ENCODE peak calls at places on chromosomes 5 and 9, in ten cellular contexts. One of them, this sample, is unnamed.

GRCh38 chr5:141814064-141814982 is 63.9 kb downstream of the PCDH1 start:
- DNase-seq in B cell: no peak
- DNase-seq in spleen: peak; percentile 84
- DNase-seq in activated B cell treated with CpG ODN at 0.5 μM for 24 hours: peak; percentile 17
- DNase-seq in IMR-90: no peak
- DNase-seq in HCT116: peak; percentile 36
- DNase-seq in cardiac fibroblast: peak; percentile 35
- DNase-seq in PC-3: peak; percentile 64
- DNase-seq in GM20000: peak; percentile 70
- DNase-seq in fibroblast of villous mesenchyme: peak; percentile 11
- DNase-seq in this sample: no peak

GRCh38 chr9:93124793-93125192 is 9.3 kb downstream of the NINJ1 start:
- DNase-seq in B cell: no peak
- DNase-seq in spleen: peak; percentile 75
- DNase-seq in activated B cell treated with CpG ODN at 0.5 μM for 24 hours: peak; percentile 11
- DNase-seq in IMR-90: no peak
- DNase-seq in HCT116: no peak
- DNase-seq in cardiac fibroblast: no peak
- DNase-seq in PC-3: no peak
- DNase-seq in GM20000: no peak
- DNase-seq in fibroblast of villous mesenchyme: no peak
- DNase-seq in this sample: no peak

GRCh38 chr9:80040457-80040856 is 468.7 kb downstream of the TLE4 start:
- DNase-seq in B cell: no peak
- DNase-seq in spleen: no peak
- DNase-seq in activated B cell treated with CpG ODN at 0.5 μM for 24 hours: no peak
- DNase-seq in IMR-90: no peak
- DNase-seq in HCT116: no peak
- DNase-seq in cardiac fibroblast: no peak
- DNase-seq in PC-3: no peak
- DNase-seq in GM20000: no peak
- DNase-seq in fibroblast of villous mesenchyme: no peak
- DNase-seq in this sample: no peak

GRCh38 chr9:129383415-129384088 is 205.5 kb upstream of the IER5L start:
- DNase-seq in B cell: peak; percentile 88
- DNase-seq in spleen: peak; percentile 96
- DNase-seq in activated B cell treated with CpG ODN at 0.5 μM for 24 hours: peak; percentile 82
- DNase-seq in IMR-90: peak; percentile 56
- DNase-seq in HCT116: no peak
- DNase-seq in cardiac fibroblast: peak; percentile 66
- DNase-seq in PC-3: peak; percentile 59
- DNase-seq in GM20000: peak; percentile 94
- DNase-seq in fibroblast of villous mesenchyme: peak; percentile 67
- DNase-seq in this sample: no peak

GRCh38 chr5:170631471-170632195 is 127.8 kb downstream of the KCNIP1 start:
- DNase-seq in B cell: no peak
- DNase-seq in spleen: peak; percentile 73
- DNase-seq in activated B cell treated with CpG ODN at 0.5 μM for 24 hours: no peak
- DNase-seq in IMR-90: no peak
- DNase-seq in HCT116: peak; percentile 33
- DNase-seq in cardiac fibroblast: no peak
- DNase-seq in PC-3: no peak
- DNase-seq in GM20000: no peak
- DNase-seq in fibroblast of villous mesenchyme: no peak
- DNase-seq in this sample: no peak

GRCh38 chr9:121650220-121651013 is 1.0 kb upstream of the DAB2IP start:
- DNase-seq in B cell: no peak
- DNase-seq in spleen: peak; percentile 73
- DNase-seq in activated B cell treated with CpG ODN at 0.5 μM for 24 hours: no peak
- DNase-seq in IMR-90: peak; percentile 56
- DNase-seq in HCT116: no peak
- DNase-seq in cardiac fibroblast: no peak
- DNase-seq in PC-3: peak; percentile 53
- DNase-seq in GM20000: no peak
- DNase-seq in fibroblast of villous mesenchyme: peak; percentile 63
- DNase-seq in this sample: peak; percentile 86

GRCh38 chr5:39650234-39650816 is 225.5 kb upstream of the DAB2 start:
- DNase-seq in B cell: no peak
- DNase-seq in spleen: no peak
- DNase-seq in activated B cell treated with CpG ODN at 0.5 μM for 24 hours: no peak
- DNase-seq in IMR-90: peak; percentile 20
- DNase-seq in HCT116: no peak
- DNase-seq in cardiac fibroblast: peak; percentile 53
- DNase-seq in PC-3: peak; percentile 31
- DNase-seq in GM20000: no peak
- DNase-seq in fibroblast of villous mesenchyme: peak; percentile 49
- DNase-seq in this sample: no peak

GRCh38 chr9:29211681-29212589 is 1638.7 kb upstream of the C9orf72 start:
- DNase-seq in B cell: no peak
- DNase-seq in spleen: no peak
- DNase-seq in activated B cell treated with CpG ODN at 0.5 μM for 24 hours: no peak
- DNase-seq in IMR-90: no peak
- DNase-seq in HCT116: no peak
- DNase-seq in cardiac fibroblast: no peak
- DNase-seq in PC-3: no peak
- DNase-seq in GM20000: peak; percentile 88
- DNase-seq in fibroblast of villous mesenchyme: peak; percentile 51
- DNase-seq in this sample: peak; percentile 80

GRCh38 chr5:76479973-76480667 is 77.0 kb downstream of the IQGAP2 start:
- DNase-seq in B cell: no peak
- DNase-seq in spleen: no peak
- DNase-seq in activated B cell treated with CpG ODN at 0.5 μM for 24 hours: no peak
- DNase-seq in IMR-90: no peak
- DNase-seq in HCT116: no peak
- DNase-seq in cardiac fibroblast: no peak
- DNase-seq in PC-3: no peak
- DNase-seq in GM20000: no peak
- DNase-seq in fibroblast of villous mesenchyme: no peak
- DNase-seq in this sample: no peak

GRCh38 chr9:715743-716400 is 125.6 kb upstream of the DMRT1 start:
- DNase-seq in B cell: no peak
- DNase-seq in spleen: no peak
- DNase-seq in activated B cell treated with CpG ODN at 0.5 μM for 24 hours: no peak
- DNase-seq in IMR-90: peak; percentile 68
- DNase-seq in HCT116: no peak
- DNase-seq in cardiac fibroblast: peak; percentile 68
- DNase-seq in PC-3: no peak
- DNase-seq in GM20000: no peak
- DNase-seq in fibroblast of villous mesenchyme: no peak
- DNase-seq in this sample: no peak

GRCh38 chr5:85647349-85648127 is 970.2 kb upstream of the COX7C start:
- DNase-seq in B cell: no peak
- DNase-seq in spleen: no peak
- DNase-seq in activated B cell treated with CpG ODN at 0.5 μM for 24 hours: no peak
- DNase-seq in IMR-90: no peak
- DNase-seq in HCT116: no peak
- DNase-seq in cardiac fibroblast: no peak
- DNase-seq in PC-3: no peak
- DNase-seq in GM20000: no peak
- DNase-seq in fibroblast of villous mesenchyme: no peak
- DNase-seq in this sample: no peak

GRCh38 chr9:131530546-131530929 is 525 bp downstream of the UCK1 start:
- DNase-seq in B cell: no peak
- DNase-seq in spleen: peak; percentile 86
- DNase-seq in activated B cell treated with CpG ODN at 0.5 μM for 24 hours: no peak
- DNase-seq in IMR-90: peak; percentile 15
- DNase-seq in HCT116: no peak
- DNase-seq in cardiac fibroblast: peak; percentile 38
- DNase-seq in PC-3: peak; percentile 33
- DNase-seq in GM20000: peak; percentile 70
- DNase-seq in fibroblast of villous mesenchyme: peak; percentile 41
- DNase-seq in this sample: no peak

GRCh38 chr5:27311544-27311943 is 273.2 kb upstream of the CDH9 start:
- DNase-seq in B cell: no peak
- DNase-seq in spleen: no peak
- DNase-seq in activated B cell treated with CpG ODN at 0.5 μM for 24 hours: no peak
- DNase-seq in IMR-90: peak; percentile 26
- DNase-seq in HCT116: no peak
- DNase-seq in cardiac fibroblast: peak; percentile 65
- DNase-seq in PC-3: no peak
- DNase-seq in GM20000: no peak
- DNase-seq in fibroblast of villous mesenchyme: peak; percentile 25
- DNase-seq in this sample: no peak

GRCh38 chr5:133794066-133794465 is 174.4 kb downstream of the C5orf15 start:
- DNase-seq in B cell: no peak
- DNase-seq in spleen: no peak
- DNase-seq in activated B cell treated with CpG ODN at 0.5 μM for 24 hours: no peak
- DNase-seq in IMR-90: no peak
- DNase-seq in HCT116: no peak
- DNase-seq in cardiac fibroblast: no peak
- DNase-seq in PC-3: no peak
- DNase-seq in GM20000: no peak
- DNase-seq in fibroblast of villous mesenchyme: no peak
- DNase-seq in this sample: peak; percentile 42

GRCh38 chr9:106934424-106934823 is 71.5 kb downstream of the ZNF462 start:
- DNase-seq in B cell: no peak
- DNase-seq in spleen: no peak
- DNase-seq in activated B cell treated with CpG ODN at 0.5 μM for 24 hours: no peak
- DNase-seq in IMR-90: no peak
- DNase-seq in HCT116: no peak
- DNase-seq in cardiac fibroblast: no peak
- DNase-seq in PC-3: no peak
- DNase-seq in GM20000: no peak
- DNase-seq in fibroblast of villous mesenchyme: no peak
- DNase-seq in this sample: no peak
- TF ChIP-seq CTCF in B cell: no peak
- TF ChIP-seq CTCF in spleen: no peak
- TF ChIP-seq CTCF in activated B cell treated with CpG ODN at 0.5 μM for 24 hours: no peak
- TF ChIP-seq CTCF in IMR-90: no peak
- TF ChIP-seq CTCF in HCT116: no peak
- TF ChIP-seq CTCF in cardiac fibroblast: no peak
- TF ChIP-seq CTCF in PC-3: no peak
- TF ChIP-seq CTCF in GM20000: no peak
- TF ChIP-seq CTCF in fibroblast of villous mesenchyme: no peak
- TF ChIP-seq CTCF in this sample: no peak

DNA sequence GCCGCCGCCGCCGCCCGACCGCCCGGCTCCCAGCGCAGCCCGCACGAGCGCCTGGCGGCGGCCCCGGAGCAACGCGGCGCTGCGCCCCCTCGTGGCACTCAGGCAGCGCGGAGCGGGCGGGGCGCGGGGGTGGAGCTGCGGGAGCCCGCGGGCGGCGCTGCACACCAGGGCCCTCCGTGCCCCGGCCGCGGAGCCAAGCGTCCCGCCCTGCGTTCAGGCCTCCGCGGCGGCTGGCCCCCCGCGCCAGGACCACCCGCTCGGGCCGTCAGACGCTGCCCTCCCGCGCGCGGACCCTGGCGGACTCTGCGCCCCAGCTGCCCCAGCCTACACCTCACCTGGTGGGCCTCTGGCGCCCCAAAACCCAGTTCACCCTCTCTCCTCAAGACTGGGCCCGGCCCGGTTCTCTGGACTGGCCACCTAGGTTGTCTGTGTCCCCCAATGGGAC is at the start of gene RASGEF1C:
- DNase-seq in B cell: no peak
- DNase-seq in spleen: peak; percentile 87
- DNase-seq in activated B cell treated with CpG ODN at 0.5 μM for 24 hours: peak; percentile 55
- DNase-seq in IMR-90: peak; percentile 47
- DNase-seq in HCT116: peak; percentile 19
- DNase-seq in cardiac fibroblast: peak; percentile 57
- DNase-seq in PC-3: peak; percentile 74
- DNase-seq in GM20000: peak; percentile 92
- DNase-seq in fibroblast of villous mesenchyme: peak; percentile 55
- DNase-seq in this sample: peak; percentile 83
- TF ChIP-seq CTCF in B cell: peak; percentile 13
- TF ChIP-seq CTCF in spleen: no peak
- TF ChIP-seq CTCF in activated B cell treated with CpG ODN at 0.5 μM for 24 hours: no peak
- TF ChIP-seq CTCF in IMR-90: peak; percentile 65
- TF ChIP-seq CTCF in HCT116: no peak
- TF ChIP-seq CTCF in cardiac fibroblast: no peak
- TF ChIP-seq CTCF in PC-3: no peak
- TF ChIP-seq CTCF in GM20000: peak; percentile 88
- TF ChIP-seq CTCF in fibroblast of villous mesenchyme: peak; percentile 23
- TF ChIP-seq CTCF in this sample: peak; percentile 67

DNA sequence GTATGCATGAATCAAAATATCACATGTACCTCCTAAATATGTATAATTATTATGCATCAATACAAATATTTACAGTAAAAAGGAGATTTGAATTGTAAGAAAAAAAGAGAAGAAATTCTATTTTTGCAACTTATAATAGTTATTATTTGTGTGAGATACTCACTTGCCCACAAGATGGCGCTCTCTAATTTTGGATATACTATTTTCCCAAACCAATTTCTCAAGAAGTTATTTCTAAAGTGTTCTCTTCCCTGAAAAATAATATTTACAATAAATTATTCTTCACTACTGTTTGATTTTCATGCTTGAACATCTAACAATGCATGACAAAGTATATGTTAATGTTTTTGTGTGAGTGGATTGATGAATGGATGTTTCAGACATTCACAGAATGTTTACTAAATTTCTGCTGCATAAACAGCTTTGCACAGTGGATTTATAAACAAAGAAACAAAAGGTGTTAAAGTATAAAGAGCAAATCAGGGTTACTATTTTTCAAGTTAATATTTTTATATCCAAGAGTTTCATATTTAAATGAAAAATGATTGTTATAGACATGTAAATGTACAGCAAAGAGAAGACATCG is 503.4 kb downstream of the PDE4D start:
- DNase-seq in B cell: no peak
- DNase-seq in spleen: no peak
- DNase-seq in activated B cell treated with CpG ODN at 0.5 μM for 24 hours: no peak
- DNase-seq in IMR-90: peak; percentile 20
- DNase-seq in HCT116: no peak
- DNase-seq in cardiac fibroblast: peak; percentile 60
- DNase-seq in PC-3: no peak
- DNase-seq in GM20000: no peak
- DNase-seq in fibroblast of villous mesenchyme: peak; percentile 48
- DNase-seq in this sample: no peak
- TF ChIP-seq CTCF in B cell: peak; percentile 95
- TF ChIP-seq CTCF in spleen: peak; percentile 13
- TF ChIP-seq CTCF in activated B cell treated with CpG ODN at 0.5 μM for 24 hours: peak; percentile 75
- TF ChIP-seq CTCF in IMR-90: peak; percentile 64
- TF ChIP-seq CTCF in HCT116: peak; percentile 71
- TF ChIP-seq CTCF in cardiac fibroblast: peak; percentile 45
- TF ChIP-seq CTCF in PC-3: peak; percentile 32
- TF ChIP-seq CTCF in GM20000: peak; percentile 50
- TF ChIP-seq CTCF in fibroblast of villous mesenchyme: peak; percentile 58
- TF ChIP-seq CTCF in this sample: peak; percentile 91

DNA sequence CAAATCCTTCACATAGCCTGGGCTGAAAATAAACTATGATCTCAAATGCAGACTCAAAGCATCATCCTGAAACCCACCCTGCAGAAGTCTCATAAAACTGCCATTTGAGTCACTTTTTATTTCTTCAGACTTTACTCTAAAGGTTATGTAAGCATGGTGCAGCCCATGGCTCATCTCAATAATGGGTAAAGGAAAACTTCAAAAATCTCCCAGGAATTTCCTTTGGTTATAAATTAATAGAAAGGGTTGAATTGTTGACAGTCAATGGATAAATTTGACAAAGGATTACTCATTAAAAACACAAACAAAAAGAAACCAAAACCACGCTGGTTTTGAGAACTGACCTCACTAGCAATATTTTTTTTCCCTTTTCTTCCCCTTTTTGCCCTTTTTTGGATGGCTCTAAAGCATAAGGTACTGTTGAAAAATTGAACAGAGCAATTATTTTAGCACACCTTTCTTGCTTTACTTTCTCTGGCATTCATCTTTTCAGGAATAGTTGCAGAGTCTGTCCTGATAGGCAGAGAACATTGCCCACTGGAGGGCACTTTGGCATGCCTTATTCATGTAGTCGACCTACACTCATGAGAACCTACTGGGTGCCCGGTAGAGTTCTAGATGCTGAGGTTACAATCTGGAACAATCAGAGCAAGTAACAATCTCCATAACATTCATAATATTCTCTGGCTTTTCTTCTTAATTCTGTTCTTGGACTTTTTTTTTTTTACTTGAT is 191.4 kb downstream of the TMEM167A start:
- DNase-seq in B cell: no peak
- DNase-seq in spleen: no peak
- DNase-seq in activated B cell treated with CpG ODN at 0.5 μM for 24 hours: no peak
- DNase-seq in IMR-90: peak; percentile 20
- DNase-seq in HCT116: no peak
- DNase-seq in cardiac fibroblast: peak; percentile 29
- DNase-seq in PC-3: peak; percentile 88
- DNase-seq in GM20000: peak; percentile 23
- DNase-seq in fibroblast of villous mesenchyme: peak; percentile 2
- DNase-seq in this sample: no peak
- TF ChIP-seq CTCF in B cell: no peak
- TF ChIP-seq CTCF in spleen: no peak
- TF ChIP-seq CTCF in activated B cell treated with CpG ODN at 0.5 μM for 24 hours: no peak
- TF ChIP-seq CTCF in IMR-90: no peak
- TF ChIP-seq CTCF in HCT116: no peak
- TF ChIP-seq CTCF in cardiac fibroblast: no peak
- TF ChIP-seq CTCF in PC-3: peak; percentile 57
- TF ChIP-seq CTCF in GM20000: no peak
- TF ChIP-seq CTCF in fibroblast of villous mesenchyme: no peak
- TF ChIP-seq CTCF in this sample: no peak